ENCODE peak calls at places on chromosome 3, in four cellular contexts. One of them, this sample, is unnamed.

GRCh38 chr3:177574232-177574856 is 377.1 kb upstream of the TBL1XR1 start:
- DNase-seq in HS-27A: no peak
- DNase-seq in MCF 10A: peak; percentile 78
- DNase-seq in lower leg skin: no peak
- DNase-seq in this sample: no peak

GRCh38 chr3:7322957-7323679 is 462.2 kb downstream of the GRM7 start:
- DNase-seq in HS-27A: no peak
- DNase-seq in lower leg skin: no peak
- DNase-seq in MCF 10A: no peak
- DNase-seq in this sample: no peak

GRCh38 chr3:111796566-111796965 is 62.5 kb upstream of the PHLDB2 start:
- DNase-seq in lower leg skin: no peak
- DNase-seq in MCF 10A: no peak
- DNase-seq in HS-27A: no peak
- DNase-seq in this sample: no peak

GRCh38 chr3:122435950-122436349 is 20.1 kb upstream of the WDR5B start:
- DNase-seq in MCF 10A: no peak
- DNase-seq in lower leg skin: no peak
- DNase-seq in HS-27A: no peak
- DNase-seq in this sample: no peak

GRCh38 chr3:142468456-142468855 is 20.6 kb upstream of the XRN1 start:
- DNase-seq in HS-27A: no peak
- DNase-seq in lower leg skin: no peak
- DNase-seq in MCF 10A: no peak
- DNase-seq in this sample: no peak

GRCh38 chr3:60497922-60498321 is 753.3 kb downstream of the FHIT start:
- DNase-seq in lower leg skin: no peak
- DNase-seq in MCF 10A: peak; percentile 35
- DNase-seq in HS-27A: no peak
- DNase-seq in this sample: no peak

GRCh38 chr3:54550216-54550977 is 377.5 kb downstream of the LRTM1 start:
- DNase-seq in MCF 10A: no peak
- DNase-seq in HS-27A: no peak
- DNase-seq in lower leg skin: no peak
- DNase-seq in this sample: no peak

GRCh38 chr3:165522371-165522770 is 314.9 kb downstream of the BCHE start:
- DNase-seq in lower leg skin: no peak
- DNase-seq in MCF 10A: no peak
- DNase-seq in HS-27A: no peak
- DNase-seq in this sample: no peak

GRCh38 chr3:26091096-26091495 is 301.2 kb downstream of the OXSM start:
- DNase-seq in lower leg skin: no peak
- DNase-seq in HS-27A: no peak
- DNase-seq in MCF 10A: no peak
- DNase-seq in this sample: no peak

GRCh38 chr3:50089603-50089945 is 855 bp downstream of the RBM5 start:
- DNase-seq in lower leg skin: no peak
- DNase-seq in MCF 10A: peak; percentile 14
- DNase-seq in HS-27A: peak; percentile 5
- DNase-seq in this sample: no peak

GRCh38 chr3:127083778-127084355 is 101.0 kb downstream of the PLXNA1 start:
- DNase-seq in lower leg skin: no peak
- DNase-seq in HS-27A: no peak
- DNase-seq in MCF 10A: no peak
- DNase-seq in this sample: no peak

GRCh38 chr3:196712514-196713413 is 587 bp downstream of the PIGX start:
- DNase-seq in HS-27A: no peak
- DNase-seq in lower leg skin: no peak
- DNase-seq in MCF 10A: peak; percentile 51
- DNase-seq in this sample: no peak

GRCh38 chr3:183114374-183114773 is 15.1 kb upstream of the MCCC1 start:
- DNase-seq in HS-27A: no peak
- DNase-seq in MCF 10A: no peak
- DNase-seq in lower leg skin: no peak
- DNase-seq in this sample: no peak

GRCh38 chr3:134446800-134447199 is 39.0 kb downstream of the ANAPC13 start:
- DNase-seq in MCF 10A: peak; percentile 68
- DNase-seq in HS-27A: no peak
- DNase-seq in lower leg skin: no peak
- DNase-seq in this sample: no peak

GRCh38 chr3:38649500-38650247 is at the start of gene SCN5A:
- DNase-seq in HS-27A: no peak
- DNase-seq in MCF 10A: peak; percentile 30
- DNase-seq in lower leg skin: no peak
- DNase-seq in this sample: no peak